ENCODE peak calls at places on chromosomes 12 and 14, in five cellular contexts. L is D341Med, R is cardiac fibroblast, B is immature natural killer cell, J is AG04449. U is an unnamed sample.

GRCh38 chr12:124947013-124947412 is 32.6 kb upstream of the UBC start:
- DNase-seq in R (no peak), B (no peak), L (no peak), J (no peak), U (no peak)

GRCh38 chr12:45051490-45052105 is 699 bp upstream of the DBX2 start:
- DNase-seq in B (no peak), R (peak; percentile 9), L (no peak), J (no peak), U (no peak)

GRCh38 chr12:43029971-43030370 is 440.4 kb upstream of the PRICKLE1 start:
- DNase-seq in L (no peak), R (no peak), J (no peak), B (no peak), U (no peak)

GRCh38 chr12:31514912-31515311 is 76.0 kb downstream of the DENND5B start:
- DNase-seq in B (no peak), J (no peak), R (no peak), L (no peak), U (no peak)

GRCh38 chr14:44339862-44340261 is 167.2 kb downstream of the FSCB start:
- DNase-seq in R (no peak), L (no peak), J (no peak), B (no peak), U (no peak)

GRCh38 chr12:26188641-26189040 is 6.7 kb upstream of the SSPN start:
- DNase-seq in R (no peak), L (no peak), J (no peak), B (no peak), U (no peak)

GRCh38 chr14:78673845-78674244 is 503.7 kb downstream of the NRXN3 start:
- DNase-seq in J (no peak), R (no peak), L (no peak), B (no peak), U (no peak)

GRCh38 chr14:93830753-93831461 is 42.6 kb upstream of the PRIMA1 start:
- DNase-seq in J (no peak), R (no peak), B (no peak), L (no peak), U (no peak)

GRCh38 chr12:95815635-95816212 is 25.2 kb upstream of the NTN4 start:
- DNase-seq in J (no peak), L (peak; percentile 33), B (no peak), R (peak; percentile 63), U (peak; percentile 14)